ENCODE peak calls at places on chromosomes 11 and 22, in six cellular contexts. B, E, O, S, X and U are unnamed samples.
A peak's percentile ranks its signal among the peaks of the same experiment; 100 is the strongest.

GRCh38 chr11:30346068-30346688 is 23.3 kb downstream of the ARL14EP start:
- DNase-seq in B (peak; percentile 54), E (no peak), O (peak; percentile 47), S (peak; percentile 25), X (no peak), U (no peak)

GRCh38 chr22:44127353-44127752 is 53.4 kb upstream of the PARVG start:
- DNase-seq in B (peak; percentile 48), E (no peak), O (no peak), S (peak; percentile 26), X (no peak), U (peak; percentile 57)

GRCh38 chr11:124294697-124295096 is 19.1 kb downstream of the OR8D1 start:
- DNase-seq in B (no peak), E (no peak), O (no peak), S (no peak), X (no peak), U (no peak)

GRCh38 chr22:34973926-34974325 is 92.0 kb upstream of the ISX start:
- DNase-seq in B (no peak), E (no peak), O (no peak), S (no peak), X (no peak), U (no peak)

GRCh38 chr11:44957051-44957515 is 6.4 kb upstream of the TP53I11 start:
- DNase-seq in B (no peak), E (no peak), O (no peak), S (no peak), X (no peak), U (no peak)

GRCh38 chr22:50696799-50697561 is 24.4 kb downstream of the SHANK3 start:
- DNase-seq in B (no peak), E (no peak), O (no peak), S (no peak), X (no peak), U (peak; percentile 70)

GRCh38 chr11:11981840-11982239 is 26.6 kb downstream of the DKK3 start:
- DNase-seq in B (no peak), E (no peak), O (no peak), S (no peak), X (no peak), U (no peak)

GRCh38 chr22:49733631-49734030 is 94.0 kb downstream of the BRD1 start:
- DNase-seq in B (no peak), E (no peak), O (no peak), S (no peak), X (no peak), U (no peak)

GRCh38 chr11:120391297-120391696 is 55.1 kb downstream of the ARHGEF12 start:
- DNase-seq in B (peak; percentile 74), E (no peak), O (no peak), S (no peak), X (no peak), U (no peak)

GRCh38 chr11:120391854-120392253 is 55.6 kb downstream of the ARHGEF12 start:
- DNase-seq in B (peak; percentile 23), E (no peak), O (no peak), S (no peak), X (no peak), U (no peak)

GRCh38 chr11:120390585-120390922 is 54.3 kb downstream of the ARHGEF12 start:
- DNase-seq in B (peak; percentile 22), E (no peak), O (no peak), S (no peak), X (no peak), U (no peak)

GRCh38 chr11:120392791-120393190 is 56.6 kb downstream of the ARHGEF12 start:
- DNase-seq in B (no peak), E (no peak), O (no peak), S (no peak), X (no peak), U (no peak)

DNA sequence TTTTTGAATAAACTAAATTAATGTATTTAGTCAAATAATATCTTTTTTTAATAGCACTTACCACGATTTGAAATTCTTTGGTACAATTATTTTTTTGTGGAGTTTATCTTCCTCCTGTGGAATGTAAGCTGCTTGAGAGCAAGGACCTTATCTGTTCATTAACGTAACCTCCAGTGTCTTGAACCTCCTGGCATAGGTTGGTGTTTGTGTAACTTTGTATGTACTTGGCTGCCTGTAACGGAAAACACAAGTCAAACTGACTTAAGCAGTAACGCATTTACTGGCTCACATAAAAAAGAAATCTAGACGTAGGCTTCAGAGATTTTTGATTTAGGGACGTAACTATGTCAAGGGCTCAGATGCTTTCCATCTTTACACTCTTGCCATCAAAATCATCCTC is 56.1 kb downstream of the ARHGEF12 start:
- DNase-seq in B (no peak), E (no peak), O (no peak), S (no peak), X (no peak), U (no peak)
- H3K27ac ChIP-seq in B (no peak overlapping the region), E (no peak overlapping the region), O (no peak overlapping the region), S (no peak overlapping the region), X (no peak overlapping the region), U (no peak overlapping the region)

GRCh38 chr22:37287550-37287951 is 5.2 kb downstream of the CYTH4 start:
- DNase-seq in B (no peak), E (no peak), O (no peak), S (no peak), X (no peak), U (peak; percentile 66)

GRCh38 chr22:37288521-37288920 is 6.2 kb downstream of the CYTH4 start:
- DNase-seq in B (no peak), E (no peak), O (no peak), S (no peak), X (no peak), U (peak; percentile 58)

GRCh38 chr22:37290737-37291136 is 8.4 kb downstream of the CYTH4 start:
- DNase-seq in B (no peak), E (no peak), O (no peak), S (no peak), X (no peak), U (peak; percentile 73)

GRCh38 chr22:37291559-37292298 is 9.4 kb downstream of the CYTH4 start:
- DNase-seq in B (no peak), E (no peak), O (no peak), S (no peak), X (no peak), U (no peak)

DNA sequence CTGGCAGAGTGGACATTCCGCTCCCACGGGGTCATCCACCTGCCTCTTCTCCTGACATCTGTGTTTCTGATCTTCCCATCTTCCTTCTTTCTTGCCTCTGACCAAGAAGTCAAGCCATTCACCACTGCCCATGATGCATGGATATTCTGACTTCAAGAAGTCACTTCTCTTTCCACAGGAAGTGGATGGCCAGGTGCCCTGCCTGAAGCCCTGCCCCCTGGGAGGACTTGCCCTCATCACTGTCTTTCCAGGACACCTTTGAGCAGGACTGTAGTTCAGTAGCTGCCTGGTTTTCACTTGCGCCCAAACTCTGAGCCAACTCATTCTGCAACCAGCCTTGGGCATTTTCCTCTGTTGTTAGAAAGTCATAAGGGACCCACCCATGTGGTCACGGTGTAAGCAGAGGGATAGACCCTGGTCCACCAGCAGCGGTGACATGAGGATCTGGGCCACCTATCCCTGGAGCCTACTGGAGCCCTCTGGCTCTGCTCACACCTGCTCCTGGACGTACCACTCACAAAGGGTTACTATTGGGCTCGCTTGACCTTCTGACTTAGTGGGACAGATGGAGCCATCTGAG is 6.9 kb downstream of the CYTH4 start:
- DNase-seq in B (no peak), E (no peak), O (no peak), S (no peak), X (no peak), U (peak; percentile 60)
- TF ChIP-seq CTCF in B (no peak), E (no peak), O (no peak), S (no peak), X (no peak), U (no peak)

GRCh38 chr11:129987950-129988349 is 14.7 kb downstream of the PRDM10 start:
- DNase-seq in B (no peak), E (no peak), O (no peak), S (no peak), X (no peak), U (no peak)

GRCh38 chr11:129989437-129989836 is 13.2 kb downstream of the PRDM10 start:
- DNase-seq in B (no peak), E (no peak), O (no peak), S (no peak), X (no peak), U (no peak)

GRCh38 chr11:129995163-129995562 is 7.5 kb downstream of the PRDM10 start:
- DNase-seq in B (no peak), E (no peak), O (no peak), S (no peak), X (no peak), U (no peak)

GRCh38 chr11:129996113-129996870 is 6.3 kb downstream of the PRDM10 start:
- DNase-seq in B (peak; percentile 16), E (no peak), O (no peak), S (no peak), X (no peak), U (no peak)

DNA sequence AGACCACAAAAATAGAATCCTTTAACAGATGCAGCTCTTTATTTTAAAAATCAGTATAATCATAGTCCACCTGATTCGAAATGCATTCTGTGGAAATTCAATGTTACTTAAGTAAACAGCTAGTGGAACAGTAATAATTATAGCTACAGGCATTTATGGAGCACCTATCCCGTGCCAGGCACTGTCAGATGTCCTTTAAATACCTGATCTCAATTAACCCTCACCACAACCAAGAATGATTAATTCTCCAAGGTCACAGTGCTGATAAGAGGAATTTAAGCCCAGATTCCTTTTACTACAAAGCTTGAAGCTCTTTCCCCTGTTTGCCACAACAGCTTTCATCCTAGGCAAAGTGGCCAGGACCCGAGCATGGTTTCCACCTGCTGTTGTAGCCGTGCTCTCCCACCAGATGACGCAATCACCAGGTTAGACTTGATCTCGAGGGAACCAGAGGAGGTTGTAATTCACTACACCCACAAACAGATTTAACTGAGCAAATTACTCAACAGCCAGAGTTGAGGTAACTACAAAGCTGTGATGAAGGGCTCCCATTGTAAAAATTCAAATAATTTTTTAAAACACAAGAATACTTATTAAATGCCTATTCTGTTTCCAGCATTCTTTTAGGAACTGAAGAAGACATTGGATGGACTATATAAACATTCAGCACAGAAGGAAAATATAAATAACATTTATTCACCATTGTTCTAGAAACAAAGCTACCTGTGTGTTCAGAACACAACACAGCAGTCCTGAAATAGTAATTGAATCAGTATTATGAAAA is 10.3 kb downstream of the PRDM10 start:
- DNase-seq in B (peak; percentile 31), E (peak; percentile 60), O (peak; percentile 22), S (peak; percentile 77), X (no peak), U (no peak)
- TF ChIP-seq POLR2AphosphoS5 in B (no peak), E (no peak), O (peak; percentile 9), S (no peak), X (no peak), U (no peak)

GRCh38 chr11:73270855-73271477 is 1.2 kb upstream of the P2RY6 start:
- DNase-seq in B (no peak), E (peak; percentile 25), O (no peak), S (no peak), X (no peak), U (no peak)

GRCh38 chr11:73270089-73270854 is 1.9 kb upstream of the P2RY6 start:
- DNase-seq in B (no peak), E (peak; percentile 23), O (no peak), S (peak; percentile 61), X (no peak), U (no peak)

GRCh38 chr11:73268671-73269271 is 3.4 kb upstream of the P2RY6 start:
- DNase-seq in B (no peak), E (peak; percentile 17), O (no peak), S (no peak), X (no peak), U (no peak)

GRCh38 chr11:73267921-73268540 is 4.1 kb upstream of the P2RY6 start:
- DNase-seq in B (no peak), E (peak; percentile 11), O (no peak), S (no peak), X (no peak), U (no peak)

DNA sequence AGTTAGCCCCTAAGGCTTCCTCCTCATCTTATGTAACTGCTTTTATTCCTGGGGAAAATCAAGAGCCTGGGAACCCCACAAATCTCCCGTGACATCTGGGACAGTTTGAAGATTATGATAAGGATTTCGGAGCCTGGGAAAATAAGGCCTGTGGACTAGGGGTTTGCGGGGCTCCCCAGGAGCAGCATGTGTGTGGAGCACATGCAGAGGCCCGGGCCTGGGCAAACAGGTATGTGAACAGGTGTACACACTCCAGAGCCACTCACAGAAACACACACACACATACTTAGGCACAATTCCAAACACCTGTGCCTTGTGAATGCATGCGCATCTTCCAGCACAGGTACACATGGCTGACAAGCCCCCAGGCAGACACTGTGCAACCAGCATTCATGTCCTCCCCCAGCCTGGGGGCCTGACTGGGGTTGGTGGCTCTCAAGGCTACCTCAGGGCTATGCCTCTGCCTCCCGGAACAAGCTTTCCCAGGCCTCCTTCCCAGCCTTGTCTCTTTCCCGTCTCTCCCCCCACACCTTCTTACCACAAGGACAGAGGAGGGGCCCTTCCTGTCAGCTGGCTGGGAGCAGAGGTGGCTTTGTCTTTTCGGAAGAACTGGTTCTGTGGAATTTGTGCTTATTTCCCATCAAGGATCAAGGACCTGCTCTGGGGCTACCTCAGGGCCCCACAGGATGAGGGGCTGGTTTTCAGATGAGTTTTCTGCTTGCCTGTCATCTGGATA is 2.6 kb upstream of the P2RY6 start:
- DNase-seq in B (no peak), E (peak; percentile 24), O (no peak), S (no peak), X (no peak), U (no peak)
- H3K27ac ChIP-seq in B (no peak overlapping the region), E (no peak overlapping the region), O (no peak overlapping the region), S (peak overlapping the region; percentile 23), X (no peak overlapping the region), U (peak overlapping the region; percentile 78)